ENCODE peak calls at places on chromosomes 11 and 22, in ten cellular contexts. L, Z, A, N, S, Q, M, P, D and J are unnamed samples.

GRCh38 chr11:11027271-11027670 is 169.4 kb upstream of the ZBED5 start:
- DNase-seq in A (no peak), D (no peak), M (no peak), L (no peak), N (no peak), Q (no peak), P (peak; percentile 43), S (no peak), Z (no peak), J (peak; percentile 59)

GRCh38 chr11:5626191-5626590 is 1.4 kb downstream of the TRIM34 start:
- DNase-seq in S (no peak), Z (no peak), N (no peak), P (peak; percentile 36), L (no peak), M (no peak), Q (peak; percentile 50), A (no peak), D (no peak), J (peak; percentile 65)

GRCh38 chr11:69487391-69487790 is 5.9 kb downstream of the LINC01488 start:
- DNase-seq in M (peak; percentile 12), N (peak; percentile 32), L (peak; percentile 27), P (no peak), Z (no peak), Q (no peak), A (no peak), S (no peak), D (no peak), J (no peak)

GRCh38 chr11:63813563-63814382 is 517 bp downstream of the SPINDOC start:
- DNase-seq in Z (no peak), M (peak; percentile 60), N (peak; percentile 72), A (peak; percentile 33), Q (no peak), L (peak; percentile 71), D (peak; percentile 40), S (no peak), P (peak; percentile 69), J (no peak)

GRCh38 chr11:61826930-61827572 is 1.0 kb upstream of the FADS2 start:
- DNase-seq in Z (no peak), A (no peak), N (peak; percentile 65), L (no peak), M (no peak), Q (no peak), P (no peak), D (no peak), S (no peak), J (no peak)

GRCh38 chr22:42862045-42862734 is 5.1 kb upstream of the ARFGAP3 start:
- DNase-seq in L (no peak), Z (no peak), M (no peak), N (no peak), Q (no peak), A (peak; percentile 42), D (no peak), S (no peak), P (peak; percentile 76), J (no peak)

GRCh38 chr11:71298761-71299181 is 46.4 kb upstream of the SHANK2 start:
- DNase-seq in L (no peak), N (no peak), M (no peak), S (no peak), Q (no peak), P (no peak), Z (no peak), D (no peak), A (peak; percentile 2), J (no peak)

GRCh38 chr22:45897736-45898135 is 79.2 kb downstream of the WNT7B start:
- DNase-seq in N (peak; percentile 34), Z (no peak), L (no peak), S (no peak), A (no peak), M (no peak), P (no peak), D (no peak), Q (no peak), J (no peak)

GRCh38 chr11:118876261-118876660 is 7.4 kb upstream of the CXCR5 start:
- DNase-seq in Z (no peak), N (no peak), Q (no peak), D (no peak), L (no peak), A (no peak), P (no peak), M (no peak), S (no peak), J (no peak)

GRCh38 chr11:1054143-1055108 is 17.9 kb upstream of the MUC6 start:
- DNase-seq in L (peak; percentile 39), A (peak; percentile 81), Q (no peak), S (no peak), P (peak; percentile 22), Z (peak; percentile 4), M (no peak), N (peak; percentile 46), D (peak; percentile 19), J (no peak)

GRCh38 chr11:1055990-1056771 is 18.5 kb upstream of the MUC2 start:
- DNase-seq in A (no peak), Q (no peak), P (no peak), N (peak; percentile 45), D (peak; percentile 23), Z (peak; percentile 12), L (peak; percentile 34), S (no peak), M (no peak), J (no peak)

GRCh38 chr11:1057806-1058205 is 16.9 kb upstream of the MUC2 start:
- DNase-seq in L (no peak), Q (no peak), Z (no peak), S (no peak), P (no peak), M (no peak), D (peak; percentile 14), N (no peak), A (no peak), J (no peak)

GRCh38 chr11:1053121-1053901 is 16.8 kb upstream of the MUC6 start:
- DNase-seq in M (no peak), Z (peak; percentile 17), Q (no peak), P (no peak), L (peak; percentile 44), D (peak; percentile 21), S (no peak), A (no peak), N (peak; percentile 39), J (no peak)

DNA sequence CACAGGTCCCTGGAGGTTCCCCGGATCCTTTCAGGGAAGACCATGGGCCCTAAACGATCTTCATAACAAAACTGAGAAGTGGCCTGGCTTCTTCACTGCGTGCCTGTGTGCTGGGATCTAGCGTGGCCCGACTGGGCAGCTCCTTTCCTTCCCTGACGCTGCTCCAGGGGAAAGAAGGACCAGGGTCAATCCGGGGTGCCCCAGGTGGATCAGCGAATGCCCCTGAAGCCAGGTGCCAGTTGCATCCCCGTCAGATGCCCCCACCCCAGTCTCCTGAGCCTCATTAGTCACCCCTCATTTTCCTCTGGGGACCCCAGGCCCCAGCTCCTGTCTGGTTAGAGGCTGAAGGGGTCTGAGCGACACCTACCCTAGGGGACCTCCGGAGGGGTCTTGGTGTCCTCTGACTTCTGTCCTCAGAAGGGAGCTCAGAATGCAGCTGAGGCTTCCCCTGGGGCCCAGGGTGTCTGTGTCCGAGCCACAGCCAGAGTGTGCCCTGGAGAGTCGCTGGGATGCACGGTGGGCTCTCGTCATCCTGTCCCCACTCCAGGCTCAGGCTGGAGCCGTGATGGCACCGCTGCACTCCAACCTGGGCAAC is 18.7 kb upstream of the MUC6 start:
- DNase-seq in M (no peak), N (peak; percentile 32), P (no peak), Q (no peak), A (no peak), S (no peak), L (peak; percentile 36), Z (peak; percentile 18), D (peak; percentile 21), J (no peak)
- H3K4me3 ChIP-seq in M (no peak overlapping the region), N (no peak overlapping the region), P (no peak overlapping the region), Q (no peak overlapping the region), A (no peak overlapping the region), S (no peak overlapping the region), L (no peak overlapping the region), Z (no peak overlapping the region), D (no peak overlapping the region), J (no peak overlapping the region)

GRCh38 chr11:15852179-15852578 is 504.2 kb downstream of the SOX6 start:
- DNase-seq in S (no peak), P (peak; percentile 32), M (no peak), N (no peak), L (no peak), Z (no peak), A (no peak), D (no peak), Q (no peak), J (no peak)
- TF ChIP-seq CTCF in S (peak; percentile 34), P (peak; percentile 51), M (peak; percentile 65), N (peak; percentile 28), L (peak; percentile 62), Z (no peak), A (no peak), D (peak; percentile 46), Q (peak; percentile 62), J (peak; percentile 16)

GRCh38 chr11:130852589-130852988 is 63.7 kb downstream of the SNX19 start:
- DNase-seq in A (no peak), S (no peak), Z (no peak), D (no peak), M (no peak), N (no peak), P (no peak), Q (no peak), L (no peak), J (no peak)

GRCh38 chr11:130850185-130850944 is 65.9 kb downstream of the SNX19 start:
- DNase-seq in Q (no peak), P (no peak), N (no peak), D (no peak), S (no peak), A (no peak), Z (no peak), M (no peak), L (no peak), J (no peak)

GRCh38 chr11:130849215-130849568 is 67.1 kb downstream of the SNX19 start:
- DNase-seq in P (no peak), M (no peak), Q (no peak), A (no peak), S (no peak), D (no peak), L (no peak), Z (no peak), N (no peak), J (peak; percentile 69)

GRCh38 chr11:130858215-130858614 is 58.1 kb downstream of the SNX19 start:
- DNase-seq in L (no peak), S (no peak), N (no peak), M (no peak), Z (no peak), Q (no peak), P (no peak), A (no peak), D (no peak), J (no peak)

DNA sequence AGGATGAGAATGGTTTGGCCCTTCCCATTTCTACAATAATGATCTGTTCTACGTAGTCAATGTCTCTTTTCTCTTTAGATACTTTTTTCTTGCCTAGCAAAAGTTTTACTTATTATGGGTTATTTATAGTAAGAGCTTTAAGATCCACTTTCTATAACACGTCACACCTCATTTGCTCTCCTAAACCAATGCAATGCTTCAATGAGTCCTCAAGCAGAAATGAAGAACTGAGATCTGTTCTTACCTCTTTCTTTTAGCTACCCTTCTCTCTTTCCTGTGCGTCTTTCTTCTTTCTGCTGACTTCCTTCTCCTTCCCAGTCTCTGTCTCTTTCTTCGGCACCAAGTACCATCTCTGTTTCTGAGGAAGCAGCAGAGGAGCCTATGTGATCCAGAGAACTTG is 61.8 kb downstream of the SNX19 start:
- DNase-seq in Q (no peak), D (no peak), N (no peak), A (no peak), Z (no peak), P (no peak), S (peak; percentile 24), L (no peak), M (no peak), J (no peak)
- H3K4me3 ChIP-seq in Q (no peak overlapping the region), D (no peak overlapping the region), N (no peak overlapping the region), A (no peak overlapping the region), Z (no peak overlapping the region), P (no peak overlapping the region), S (no peak overlapping the region), L (no peak overlapping the region), M (no peak overlapping the region), J (no peak overlapping the region)

GRCh38 chr11:7143908-7144307 is 55.1 kb downstream of the RBMXL2 start:
- DNase-seq in Q (no peak), Z (no peak), P (peak; percentile 34), M (no peak), N (no peak), L (no peak), D (no peak), S (no peak), A (no peak), J (peak; percentile 2)
- TF ChIP-seq CTCF in Q (peak; percentile 56), Z (no peak), P (peak; percentile 47), M (peak; percentile 49), N (no peak), L (no peak), D (peak; percentile 65), S (peak; percentile 7), A (peak; percentile 35), J (no peak)